ENCODE peak calls at places on chromosomes 2 and 18, in seven cellular contexts. One of them, this sample, is unnamed.

GRCh38 chr2:208929489-208929864 is 494.4 kb upstream of the MAP2 start:
- DNase-seq in amniotic stem cell: no peak
- DNase-seq in activated gamma-delta T cell treated with anti-CD3 and anti-CD28 coated beads, Interleukin-2, amount 50 U/mL, for 16 hours: no peak
- DNase-seq in Kasumi-1: no peak
- DNase-seq in HFFc6: no peak
- DNase-seq in EL: no peak
- DNase-seq in activated CD8-positive, alpha-beta memory T cell treated with anti-CD3 and anti-CD28 coated beads, Interleukin-2, amount 50 U/mL, for 48 hours: no peak
- DNase-seq in this sample: no peak

GRCh38 chr2:99066602-99067001 is 74.9 kb upstream of the C2orf15 start:
- DNase-seq in HFFc6: peak; percentile 33
- DNase-seq in activated gamma-delta T cell treated with anti-CD3 and anti-CD28 coated beads, Interleukin-2, amount 50 U/mL, for 16 hours: no peak
- DNase-seq in activated CD8-positive, alpha-beta memory T cell treated with anti-CD3 and anti-CD28 coated beads, Interleukin-2, amount 50 U/mL, for 48 hours: no peak
- DNase-seq in amniotic stem cell: peak; percentile 28
- DNase-seq in Kasumi-1: peak; percentile 72
- DNase-seq in EL: peak; percentile 43
- DNase-seq in this sample: peak; percentile 61

GRCh38 chr2:196563876-196564275 is 75.6 kb upstream of the CCDC150 start:
- DNase-seq in activated CD8-positive, alpha-beta memory T cell treated with anti-CD3 and anti-CD28 coated beads, Interleukin-2, amount 50 U/mL, for 48 hours: no peak
- DNase-seq in HFFc6: no peak
- DNase-seq in activated gamma-delta T cell treated with anti-CD3 and anti-CD28 coated beads, Interleukin-2, amount 50 U/mL, for 16 hours: no peak
- DNase-seq in EL: no peak
- DNase-seq in amniotic stem cell: no peak
- DNase-seq in Kasumi-1: no peak
- DNase-seq in this sample: no peak

GRCh38 chr18:59265246-59266018 is 7.8 kb downstream of the RAX start:
- DNase-seq in HFFc6: no peak
- DNase-seq in activated CD8-positive, alpha-beta memory T cell treated with anti-CD3 and anti-CD28 coated beads, Interleukin-2, amount 50 U/mL, for 48 hours: peak; percentile 71
- DNase-seq in activated gamma-delta T cell treated with anti-CD3 and anti-CD28 coated beads, Interleukin-2, amount 50 U/mL, for 16 hours: no peak
- DNase-seq in amniotic stem cell: no peak
- DNase-seq in EL: no peak
- DNase-seq in Kasumi-1: no peak
- DNase-seq in this sample: no peak

GRCh38 chr2:232473467-232473890 is 14.2 kb downstream of the ECEL1 start:
- DNase-seq in activated gamma-delta T cell treated with anti-CD3 and anti-CD28 coated beads, Interleukin-2, amount 50 U/mL, for 16 hours: no peak
- DNase-seq in amniotic stem cell: no peak
- DNase-seq in Kasumi-1: no peak
- DNase-seq in activated CD8-positive, alpha-beta memory T cell treated with anti-CD3 and anti-CD28 coated beads, Interleukin-2, amount 50 U/mL, for 48 hours: peak; percentile 26
- DNase-seq in EL: no peak
- DNase-seq in HFFc6: no peak
- DNase-seq in this sample: no peak

GRCh38 chr2:69309336-69310048 is 77.5 kb downstream of the GFPT1 start:
- DNase-seq in activated CD8-positive, alpha-beta memory T cell treated with anti-CD3 and anti-CD28 coated beads, Interleukin-2, amount 50 U/mL, for 48 hours: no peak
- DNase-seq in HFFc6: peak; percentile 66
- DNase-seq in Kasumi-1: no peak
- DNase-seq in activated gamma-delta T cell treated with anti-CD3 and anti-CD28 coated beads, Interleukin-2, amount 50 U/mL, for 16 hours: no peak
- DNase-seq in amniotic stem cell: no peak
- DNase-seq in EL: no peak
- DNase-seq in this sample: peak; percentile 34

GRCh38 chr2:233258211-233258610 is 6.7 kb downstream of the ATG16L1 start:
- DNase-seq in EL: no peak
- DNase-seq in activated CD8-positive, alpha-beta memory T cell treated with anti-CD3 and anti-CD28 coated beads, Interleukin-2, amount 50 U/mL, for 48 hours: no peak
- DNase-seq in Kasumi-1: no peak
- DNase-seq in amniotic stem cell: no peak
- DNase-seq in HFFc6: no peak
- DNase-seq in activated gamma-delta T cell treated with anti-CD3 and anti-CD28 coated beads, Interleukin-2, amount 50 U/mL, for 16 hours: no peak
- DNase-seq in this sample: no peak

GRCh38 chr2:61471905-61472805 is 1.3 kb upstream of the USP34 start:
- DNase-seq in HFFc6: peak; percentile 18
- DNase-seq in Kasumi-1: no peak
- DNase-seq in EL: peak; percentile 40
- DNase-seq in amniotic stem cell: no peak
- DNase-seq in activated CD8-positive, alpha-beta memory T cell treated with anti-CD3 and anti-CD28 coated beads, Interleukin-2, amount 50 U/mL, for 48 hours: no peak
- DNase-seq in activated gamma-delta T cell treated with anti-CD3 and anti-CD28 coated beads, Interleukin-2, amount 50 U/mL, for 16 hours: no peak
- DNase-seq in this sample: no peak

GRCh38 chr2:120398961-120399888 is 53.3 kb downstream of the INHBB start:
- DNase-seq in amniotic stem cell: no peak
- DNase-seq in EL: peak; percentile 20
- DNase-seq in activated gamma-delta T cell treated with anti-CD3 and anti-CD28 coated beads, Interleukin-2, amount 50 U/mL, for 16 hours: no peak
- DNase-seq in activated CD8-positive, alpha-beta memory T cell treated with anti-CD3 and anti-CD28 coated beads, Interleukin-2, amount 50 U/mL, for 48 hours: peak; percentile 42
- DNase-seq in HFFc6: no peak
- DNase-seq in Kasumi-1: no peak
- DNase-seq in this sample: no peak

GRCh38 chr2:128276878-128277675 is 41.6 kb downstream of the HS6ST1 start:
- DNase-seq in EL: no peak
- DNase-seq in activated gamma-delta T cell treated with anti-CD3 and anti-CD28 coated beads, Interleukin-2, amount 50 U/mL, for 16 hours: no peak
- DNase-seq in amniotic stem cell: no peak
- DNase-seq in activated CD8-positive, alpha-beta memory T cell treated with anti-CD3 and anti-CD28 coated beads, Interleukin-2, amount 50 U/mL, for 48 hours: no peak
- DNase-seq in HFFc6: no peak
- DNase-seq in Kasumi-1: no peak
- DNase-seq in this sample: no peak

GRCh38 chr2:85390941-85391669 is 19.1 kb downstream of the CAPG start:
- DNase-seq in activated CD8-positive, alpha-beta memory T cell treated with anti-CD3 and anti-CD28 coated beads, Interleukin-2, amount 50 U/mL, for 48 hours: peak; percentile 88
- DNase-seq in activated gamma-delta T cell treated with anti-CD3 and anti-CD28 coated beads, Interleukin-2, amount 50 U/mL, for 16 hours: peak; percentile 64
- DNase-seq in HFFc6: no peak
- DNase-seq in amniotic stem cell: no peak
- DNase-seq in EL: peak; percentile 38
- DNase-seq in Kasumi-1: peak; percentile 40
- DNase-seq in this sample: peak; percentile 12

GRCh38 chr2:32977228-32977758 is 30.5 kb downstream of the LTBP1 start:
- DNase-seq in activated gamma-delta T cell treated with anti-CD3 and anti-CD28 coated beads, Interleukin-2, amount 50 U/mL, for 16 hours: no peak
- DNase-seq in Kasumi-1: no peak
- DNase-seq in activated CD8-positive, alpha-beta memory T cell treated with anti-CD3 and anti-CD28 coated beads, Interleukin-2, amount 50 U/mL, for 48 hours: no peak
- DNase-seq in EL: no peak
- DNase-seq in amniotic stem cell: no peak
- DNase-seq in HFFc6: no peak
- DNase-seq in this sample: peak; percentile 5

GRCh38 chr2:187024739-187025138 is 175.8 kb upstream of the ZSWIM2 start:
- DNase-seq in HFFc6: no peak
- DNase-seq in activated CD8-positive, alpha-beta memory T cell treated with anti-CD3 and anti-CD28 coated beads, Interleukin-2, amount 50 U/mL, for 48 hours: no peak
- DNase-seq in activated gamma-delta T cell treated with anti-CD3 and anti-CD28 coated beads, Interleukin-2, amount 50 U/mL, for 16 hours: no peak
- DNase-seq in EL: no peak
- DNase-seq in amniotic stem cell: no peak
- DNase-seq in Kasumi-1: no peak
- DNase-seq in this sample: no peak

GRCh38 chr18:37566479-37567060 is 972 bp upstream of the CELF4 start:
- DNase-seq in amniotic stem cell: no peak
- DNase-seq in Kasumi-1: no peak
- DNase-seq in EL: no peak
- DNase-seq in activated CD8-positive, alpha-beta memory T cell treated with anti-CD3 and anti-CD28 coated beads, Interleukin-2, amount 50 U/mL, for 48 hours: no peak
- DNase-seq in HFFc6: no peak
- DNase-seq in activated gamma-delta T cell treated with anti-CD3 and anti-CD28 coated beads, Interleukin-2, amount 50 U/mL, for 16 hours: no peak
- DNase-seq in this sample: no peak

GRCh38 chr18:26422472-26423162 is 125.7 kb downstream of the KCTD1 start:
- DNase-seq in HFFc6: no peak
- DNase-seq in activated CD8-positive, alpha-beta memory T cell treated with anti-CD3 and anti-CD28 coated beads, Interleukin-2, amount 50 U/mL, for 48 hours: no peak
- DNase-seq in Kasumi-1: no peak
- DNase-seq in activated gamma-delta T cell treated with anti-CD3 and anti-CD28 coated beads, Interleukin-2, amount 50 U/mL, for 16 hours: no peak
- DNase-seq in EL: no peak
- DNase-seq in amniotic stem cell: no peak
- DNase-seq in this sample: no peak

GRCh38 chr2:14804912-14805311 is 172.4 kb downstream of the LRATD1 start:
- DNase-seq in activated gamma-delta T cell treated with anti-CD3 and anti-CD28 coated beads, Interleukin-2, amount 50 U/mL, for 16 hours: no peak
- DNase-seq in activated CD8-positive, alpha-beta memory T cell treated with anti-CD3 and anti-CD28 coated beads, Interleukin-2, amount 50 U/mL, for 48 hours: no peak
- DNase-seq in HFFc6: no peak
- DNase-seq in amniotic stem cell: no peak
- DNase-seq in Kasumi-1: no peak
- DNase-seq in EL: no peak
- DNase-seq in this sample: no peak

GRCh38 chr2:158668394-158668793 is 126.7 kb upstream of the DAPL1 start:
- DNase-seq in EL: no peak
- DNase-seq in activated CD8-positive, alpha-beta memory T cell treated with anti-CD3 and anti-CD28 coated beads, Interleukin-2, amount 50 U/mL, for 48 hours: no peak
- DNase-seq in activated gamma-delta T cell treated with anti-CD3 and anti-CD28 coated beads, Interleukin-2, amount 50 U/mL, for 16 hours: no peak
- DNase-seq in amniotic stem cell: no peak
- DNase-seq in HFFc6: no peak
- DNase-seq in Kasumi-1: no peak
- DNase-seq in this sample: no peak

GRCh38 chr2:63983986-63984605 is 35.1 kb downstream of the VPS54 start:
- DNase-seq in activated CD8-positive, alpha-beta memory T cell treated with anti-CD3 and anti-CD28 coated beads, Interleukin-2, amount 50 U/mL, for 48 hours: no peak
- DNase-seq in EL: peak; percentile 37
- DNase-seq in amniotic stem cell: no peak
- DNase-seq in activated gamma-delta T cell treated with anti-CD3 and anti-CD28 coated beads, Interleukin-2, amount 50 U/mL, for 16 hours: no peak
- DNase-seq in HFFc6: peak; percentile 13
- DNase-seq in Kasumi-1: no peak
- DNase-seq in this sample: no peak

GRCh38 chr2:240932724-240933047 is 26.6 kb downstream of the CROCC2 start:
- DNase-seq in amniotic stem cell: no peak
- DNase-seq in Kasumi-1: no peak
- DNase-seq in EL: no peak
- DNase-seq in HFFc6: no peak
- DNase-seq in activated CD8-positive, alpha-beta memory T cell treated with anti-CD3 and anti-CD28 coated beads, Interleukin-2, amount 50 U/mL, for 48 hours: peak; percentile 38
- DNase-seq in activated gamma-delta T cell treated with anti-CD3 and anti-CD28 coated beads, Interleukin-2, amount 50 U/mL, for 16 hours: no peak
- DNase-seq in this sample: no peak

GRCh38 chr2:27622921-27623384 is 5.9 kb downstream of the CCDC121 start:
- DNase-seq in Kasumi-1: no peak
- DNase-seq in EL: peak; percentile 94
- DNase-seq in HFFc6: peak; percentile 85
- DNase-seq in amniotic stem cell: peak; percentile 59
- DNase-seq in activated gamma-delta T cell treated with anti-CD3 and anti-CD28 coated beads, Interleukin-2, amount 50 U/mL, for 16 hours: no peak
- DNase-seq in activated CD8-positive, alpha-beta memory T cell treated with anti-CD3 and anti-CD28 coated beads, Interleukin-2, amount 50 U/mL, for 48 hours: no peak
- DNase-seq in this sample: peak; percentile 78

GRCh38 chr2:206158563-206159345 is 490 bp downstream of the NDUFS1 start:
- DNase-seq in HFFc6: no peak
- DNase-seq in activated CD8-positive, alpha-beta memory T cell treated with anti-CD3 and anti-CD28 coated beads, Interleukin-2, amount 50 U/mL, for 48 hours: no peak
- DNase-seq in Kasumi-1: peak; percentile 2
- DNase-seq in EL: peak; percentile 23
- DNase-seq in amniotic stem cell: no peak
- DNase-seq in activated gamma-delta T cell treated with anti-CD3 and anti-CD28 coated beads, Interleukin-2, amount 50 U/mL, for 16 hours: no peak
- DNase-seq in this sample: no peak

GRCh38 chr2:7508220-7508943 is 591.2 kb downstream of the RNF144A start:
- DNase-seq in EL: no peak
- DNase-seq in amniotic stem cell: no peak
- DNase-seq in activated CD8-positive, alpha-beta memory T cell treated with anti-CD3 and anti-CD28 coated beads, Interleukin-2, amount 50 U/mL, for 48 hours: no peak
- DNase-seq in activated gamma-delta T cell treated with anti-CD3 and anti-CD28 coated beads, Interleukin-2, amount 50 U/mL, for 16 hours: no peak
- DNase-seq in HFFc6: no peak
- DNase-seq in Kasumi-1: no peak
- DNase-seq in this sample: no peak

GRCh38 chr2:95351080-95351915 is 51.2 kb upstream of the FAHD2A start:
- DNase-seq in HFFc6: no peak
- DNase-seq in activated CD8-positive, alpha-beta memory T cell treated with anti-CD3 and anti-CD28 coated beads, Interleukin-2, amount 50 U/mL, for 48 hours: peak; percentile 40
- DNase-seq in Kasumi-1: no peak
- DNase-seq in amniotic stem cell: no peak
- DNase-seq in EL: no peak
- DNase-seq in activated gamma-delta T cell treated with anti-CD3 and anti-CD28 coated beads, Interleukin-2, amount 50 U/mL, for 16 hours: no peak
- DNase-seq in this sample: no peak

GRCh38 chr2:70484086-70484485 is 69.5 kb downstream of the TGFA start:
- DNase-seq in Kasumi-1: no peak
- DNase-seq in amniotic stem cell: no peak
- DNase-seq in HFFc6: no peak
- DNase-seq in EL: no peak
- DNase-seq in activated gamma-delta T cell treated with anti-CD3 and anti-CD28 coated beads, Interleukin-2, amount 50 U/mL, for 16 hours: no peak
- DNase-seq in activated CD8-positive, alpha-beta memory T cell treated with anti-CD3 and anti-CD28 coated beads, Interleukin-2, amount 50 U/mL, for 48 hours: no peak
- DNase-seq in this sample: no peak

GRCh38 chr2:39642054-39642742 is 23.5 kb upstream of the TMEM178A start:
- DNase-seq in activated gamma-delta T cell treated with anti-CD3 and anti-CD28 coated beads, Interleukin-2, amount 50 U/mL, for 16 hours: no peak
- DNase-seq in Kasumi-1: no peak
- DNase-seq in HFFc6: peak; percentile 25
- DNase-seq in activated CD8-positive, alpha-beta memory T cell treated with anti-CD3 and anti-CD28 coated beads, Interleukin-2, amount 50 U/mL, for 48 hours: no peak
- DNase-seq in amniotic stem cell: peak; percentile 19
- DNase-seq in EL: peak; percentile 87
- DNase-seq in this sample: peak; percentile 83

GRCh38 chr18:44090453-44090852 is 590.2 kb upstream of the SETBP1 start:
- DNase-seq in activated gamma-delta T cell treated with anti-CD3 and anti-CD28 coated beads, Interleukin-2, amount 50 U/mL, for 16 hours: no peak
- DNase-seq in activated CD8-positive, alpha-beta memory T cell treated with anti-CD3 and anti-CD28 coated beads, Interleukin-2, amount 50 U/mL, for 48 hours: no peak
- DNase-seq in EL: no peak
- DNase-seq in Kasumi-1: no peak
- DNase-seq in amniotic stem cell: no peak
- DNase-seq in HFFc6: no peak
- DNase-seq in this sample: no peak

GRCh38 chr18:6751207-6751606 is 21.7 kb downstream of the ARHGAP28 start:
- DNase-seq in EL: no peak
- DNase-seq in amniotic stem cell: no peak
- DNase-seq in Kasumi-1: no peak
- DNase-seq in activated CD8-positive, alpha-beta memory T cell treated with anti-CD3 and anti-CD28 coated beads, Interleukin-2, amount 50 U/mL, for 48 hours: no peak
- DNase-seq in HFFc6: no peak
- DNase-seq in activated gamma-delta T cell treated with anti-CD3 and anti-CD28 coated beads, Interleukin-2, amount 50 U/mL, for 16 hours: no peak
- DNase-seq in this sample: no peak

GRCh38 chr2:38201784-38202183 is 125.8 kb upstream of the CYP1B1 start:
- DNase-seq in HFFc6: no peak
- DNase-seq in EL: peak; percentile 50
- DNase-seq in Kasumi-1: no peak
- DNase-seq in amniotic stem cell: no peak
- DNase-seq in activated CD8-positive, alpha-beta memory T cell treated with anti-CD3 and anti-CD28 coated beads, Interleukin-2, amount 50 U/mL, for 48 hours: no peak
- DNase-seq in activated gamma-delta T cell treated with anti-CD3 and anti-CD28 coated beads, Interleukin-2, amount 50 U/mL, for 16 hours: no peak
- DNase-seq in this sample: peak; percentile 19

GRCh38 chr2:211033765-211034164 is 477.4 kb downstream of the CPS1 start:
- DNase-seq in Kasumi-1: peak; percentile 0
- DNase-seq in activated CD8-positive, alpha-beta memory T cell treated with anti-CD3 and anti-CD28 coated beads, Interleukin-2, amount 50 U/mL, for 48 hours: no peak
- DNase-seq in activated gamma-delta T cell treated with anti-CD3 and anti-CD28 coated beads, Interleukin-2, amount 50 U/mL, for 16 hours: no peak
- DNase-seq in HFFc6: no peak
- DNase-seq in amniotic stem cell: no peak
- DNase-seq in EL: no peak
- DNase-seq in this sample: no peak

GRCh38 chr18:47397671-47398319 is 146.3 kb upstream of the SKOR2 start:
- DNase-seq in activated gamma-delta T cell treated with anti-CD3 and anti-CD28 coated beads, Interleukin-2, amount 50 U/mL, for 16 hours: no peak
- DNase-seq in amniotic stem cell: no peak
- DNase-seq in HFFc6: no peak
- DNase-seq in EL: no peak
- DNase-seq in Kasumi-1: peak; percentile 32
- DNase-seq in activated CD8-positive, alpha-beta memory T cell treated with anti-CD3 and anti-CD28 coated beads, Interleukin-2, amount 50 U/mL, for 48 hours: no peak
- DNase-seq in this sample: no peak

This sample was measured in NCI-H226.